ENCODE peak calls at places on chromosomes 3 and 15, in nine cellular contexts. One of them, this sample, is unnamed.

GRCh38 chr3:161252143-161252542 is 31.0 kb downstream of the NMD3 start:
- DNase-seq in ovary: no peak
- DNase-seq in HCT116: no peak
- DNase-seq in gastrocnemius medialis: no peak
- DNase-seq in SJSA1: no peak
- DNase-seq in CD8-positive, alpha-beta memory T cell: no peak
- DNase-seq in right lobe of liver: no peak
- DNase-seq in GM12878: no peak
- DNase-seq in cardiac fibroblast: no peak
- DNase-seq in this sample: no peak

GRCh38 chr3:179703816-179704215 is 51.0 kb downstream of the USP13 start:
- DNase-seq in ovary: no peak
- DNase-seq in HCT116: no peak
- DNase-seq in gastrocnemius medialis: no peak
- DNase-seq in SJSA1: no peak
- DNase-seq in CD8-positive, alpha-beta memory T cell: no peak
- DNase-seq in right lobe of liver: no peak
- DNase-seq in GM12878: no peak
- DNase-seq in cardiac fibroblast: no peak
- DNase-seq in this sample: no peak

GRCh38 chr3:195553268-195553667 is 10.1 kb upstream of the PPP1R2 start:
- DNase-seq in ovary: no peak
- DNase-seq in HCT116: no peak
- DNase-seq in gastrocnemius medialis: no peak
- DNase-seq in SJSA1: no peak
- DNase-seq in CD8-positive, alpha-beta memory T cell: no peak
- DNase-seq in right lobe of liver: no peak
- DNase-seq in GM12878: no peak
- DNase-seq in cardiac fibroblast: no peak
- DNase-seq in this sample: no peak

GRCh38 chr3:197151562-197151961 is 121.9 kb upstream of the MELTF start:
- DNase-seq in ovary: peak
- DNase-seq in HCT116: no peak
- DNase-seq in gastrocnemius medialis: peak
- DNase-seq in SJSA1: peak
- DNase-seq in CD8-positive, alpha-beta memory T cell: no peak
- DNase-seq in right lobe of liver: no peak
- DNase-seq in GM12878: no peak
- DNase-seq in cardiac fibroblast: peak
- DNase-seq in this sample: peak

GRCh38 chr3:8443829-8444791 is 57.5 kb upstream of the LMCD1 start:
- DNase-seq in ovary: peak
- DNase-seq in HCT116: peak
- DNase-seq in gastrocnemius medialis: peak
- DNase-seq in SJSA1: peak
- DNase-seq in CD8-positive, alpha-beta memory T cell: no peak
- DNase-seq in right lobe of liver: peak
- DNase-seq in GM12878: no peak
- DNase-seq in cardiac fibroblast: peak
- DNase-seq in this sample: peak

GRCh38 chr3:55402886-55403605 is 84.1 kb downstream of the WNT5A start:
- DNase-seq in ovary: no peak
- DNase-seq in HCT116: no peak
- DNase-seq in gastrocnemius medialis: no peak
- DNase-seq in SJSA1: no peak
- DNase-seq in CD8-positive, alpha-beta memory T cell: no peak
- DNase-seq in right lobe of liver: no peak
- DNase-seq in GM12878: no peak
- DNase-seq in cardiac fibroblast: peak
- DNase-seq in this sample: no peak

GRCh38 chr3:196111939-196112386 is 30.1 kb upstream of the TFRC start:
- DNase-seq in ovary: no peak
- DNase-seq in HCT116: no peak
- DNase-seq in gastrocnemius medialis: no peak
- DNase-seq in SJSA1: no peak
- DNase-seq in CD8-positive, alpha-beta memory T cell: no peak
- DNase-seq in right lobe of liver: no peak
- DNase-seq in GM12878: peak
- DNase-seq in cardiac fibroblast: no peak
- DNase-seq in this sample: peak

GRCh38 chr15:42066764-42067415 is 27.5 kb downstream of the PLA2G4D start:
- DNase-seq in ovary: no peak
- DNase-seq in HCT116: no peak
- DNase-seq in gastrocnemius medialis: no peak
- DNase-seq in SJSA1: no peak
- DNase-seq in CD8-positive, alpha-beta memory T cell: no peak
- DNase-seq in right lobe of liver: no peak
- DNase-seq in GM12878: no peak
- DNase-seq in cardiac fibroblast: no peak
- DNase-seq in this sample: no peak

GRCh38 chr15:57424628-57425405 is 48.5 kb downstream of the CGNL1 start:
- DNase-seq in ovary: no peak
- DNase-seq in HCT116: no peak
- DNase-seq in gastrocnemius medialis: peak
- DNase-seq in SJSA1: no peak
- DNase-seq in CD8-positive, alpha-beta memory T cell: no peak
- DNase-seq in right lobe of liver: no peak
- DNase-seq in GM12878: no peak
- DNase-seq in cardiac fibroblast: no peak
- DNase-seq in this sample: no peak

GRCh38 chr3:30554317-30554690 is 52.1 kb upstream of the TGFBR2 start:
- DNase-seq in ovary: no peak
- DNase-seq in HCT116: no peak
- DNase-seq in gastrocnemius medialis: no peak
- DNase-seq in SJSA1: no peak
- DNase-seq in CD8-positive, alpha-beta memory T cell: no peak
- DNase-seq in right lobe of liver: no peak
- DNase-seq in GM12878: no peak
- DNase-seq in cardiac fibroblast: no peak
- DNase-seq in this sample: no peak

GRCh38 chr3:120102674-120103073 is 8.4 kb upstream of the GSK3B start:
- DNase-seq in ovary: no peak
- DNase-seq in HCT116: no peak
- DNase-seq in gastrocnemius medialis: no peak
- DNase-seq in SJSA1: no peak
- DNase-seq in CD8-positive, alpha-beta memory T cell: no peak
- DNase-seq in right lobe of liver: no peak
- DNase-seq in GM12878: no peak
- DNase-seq in cardiac fibroblast: no peak
- DNase-seq in this sample: peak

GRCh38 chr15:62895905-62896316 is 146.6 kb upstream of the TPM1 start:
- DNase-seq in ovary: no peak
- DNase-seq in HCT116: no peak
- DNase-seq in gastrocnemius medialis: no peak
- DNase-seq in SJSA1: peak
- DNase-seq in CD8-positive, alpha-beta memory T cell: no peak
- DNase-seq in right lobe of liver: no peak
- DNase-seq in GM12878: no peak
- DNase-seq in cardiac fibroblast: peak
- DNase-seq in this sample: no peak

GRCh38 chr15:58805095-58805494 is 34.0 kb downstream of the MINDY2 start:
- DNase-seq in ovary: no peak
- DNase-seq in HCT116: no peak
- DNase-seq in gastrocnemius medialis: no peak
- DNase-seq in SJSA1: no peak
- DNase-seq in CD8-positive, alpha-beta memory T cell: no peak
- DNase-seq in right lobe of liver: no peak
- DNase-seq in GM12878: no peak
- DNase-seq in cardiac fibroblast: peak
- DNase-seq in this sample: no peak

GRCh38 chr3:86973440-86973839 is 17.5 kb downstream of the VGLL3 start:
- DNase-seq in ovary: no peak
- DNase-seq in HCT116: no peak
- DNase-seq in gastrocnemius medialis: peak
- DNase-seq in SJSA1: peak
- DNase-seq in CD8-positive, alpha-beta memory T cell: no peak
- DNase-seq in right lobe of liver: no peak
- DNase-seq in GM12878: no peak
- DNase-seq in cardiac fibroblast: peak
- DNase-seq in this sample: no peak

GRCh38 chr15:94600496-94600895 is 369.1 kb downstream of the MCTP2 start:
- DNase-seq in ovary: no peak
- DNase-seq in HCT116: no peak
- DNase-seq in gastrocnemius medialis: no peak
- DNase-seq in SJSA1: no peak
- DNase-seq in CD8-positive, alpha-beta memory T cell: no peak
- DNase-seq in right lobe of liver: no peak
- DNase-seq in GM12878: no peak
- DNase-seq in cardiac fibroblast: no peak
- DNase-seq in this sample: no peak

GRCh38 chr3:88882121-88882520 is 225.3 kb upstream of the EPHA3 start:
- DNase-seq in ovary: no peak
- DNase-seq in HCT116: no peak
- DNase-seq in gastrocnemius medialis: no peak
- DNase-seq in SJSA1: no peak
- DNase-seq in CD8-positive, alpha-beta memory T cell: no peak
- DNase-seq in right lobe of liver: no peak
- DNase-seq in GM12878: peak
- DNase-seq in cardiac fibroblast: no peak
- DNase-seq in this sample: no peak

GRCh38 chr3:78569820-78570219 is 1198.0 kb downstream of the ROBO1 start:
- DNase-seq in ovary: no peak
- DNase-seq in HCT116: no peak
- DNase-seq in gastrocnemius medialis: no peak
- DNase-seq in SJSA1: no peak
- DNase-seq in CD8-positive, alpha-beta memory T cell: no peak
- DNase-seq in right lobe of liver: no peak
- DNase-seq in GM12878: no peak
- DNase-seq in cardiac fibroblast: no peak
- DNase-seq in this sample: no peak

DNA sequence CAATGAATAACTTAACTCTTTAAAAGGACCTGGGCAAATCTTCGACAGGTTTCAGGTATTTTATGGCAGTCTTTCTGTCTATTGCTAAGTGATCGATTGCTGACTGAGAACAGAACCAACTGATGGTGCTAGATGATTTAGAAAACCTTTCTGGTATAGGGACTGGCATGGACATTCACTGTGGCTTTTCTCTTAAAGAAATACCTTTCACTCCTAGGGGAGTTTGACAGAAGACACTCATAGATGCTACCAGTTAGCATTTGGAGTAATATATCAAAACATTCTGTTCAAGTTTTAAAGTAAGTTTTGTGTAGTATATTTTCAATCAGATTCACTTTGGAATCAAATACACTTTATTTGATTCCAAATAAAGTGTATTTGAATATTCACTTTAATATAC is 692 bp downstream of the PPARG start:
- DNase-seq in ovary: no peak
- DNase-seq in HCT116: no peak
- DNase-seq in gastrocnemius medialis: no peak
- DNase-seq in SJSA1: no peak
- DNase-seq in CD8-positive, alpha-beta memory T cell: no peak
- DNase-seq in right lobe of liver: no peak
- DNase-seq in GM12878: no peak
- DNase-seq in cardiac fibroblast: no peak
- DNase-seq in this sample: no peak
- H3K4me3 ChIP-seq in ovary: peak
- H3K4me3 ChIP-seq in HCT116: peak
- H3K4me3 ChIP-seq in gastrocnemius medialis: peak
- H3K4me3 ChIP-seq in SJSA1: no peak
- H3K4me3 ChIP-seq in CD8-positive, alpha-beta memory T cell: no peak
- H3K4me3 ChIP-seq in right lobe of liver: no peak
- H3K4me3 ChIP-seq in GM12878: no peak
- H3K4me3 ChIP-seq in cardiac fibroblast: peak
- H3K4me3 ChIP-seq in this sample: no peak

GRCh38 chr3:101940521-101940992 is 91.2 kb downstream of the NFKBIZ start:
- DNase-seq in ovary: no peak
- DNase-seq in HCT116: no peak
- DNase-seq in gastrocnemius medialis: no peak
- DNase-seq in SJSA1: peak
- DNase-seq in CD8-positive, alpha-beta memory T cell: no peak
- DNase-seq in right lobe of liver: peak
- DNase-seq in GM12878: no peak
- DNase-seq in cardiac fibroblast: peak
- DNase-seq in this sample: no peak
- H3K4me3 ChIP-seq in ovary: no peak
- H3K4me3 ChIP-seq in HCT116: no peak
- H3K4me3 ChIP-seq in gastrocnemius medialis: no peak
- H3K4me3 ChIP-seq in SJSA1: peak
- H3K4me3 ChIP-seq in CD8-positive, alpha-beta memory T cell: no peak
- H3K4me3 ChIP-seq in right lobe of liver: no peak
- H3K4me3 ChIP-seq in GM12878: no peak
- H3K4me3 ChIP-seq in cardiac fibroblast: peak
- H3K4me3 ChIP-seq in this sample: no peak

DNA sequence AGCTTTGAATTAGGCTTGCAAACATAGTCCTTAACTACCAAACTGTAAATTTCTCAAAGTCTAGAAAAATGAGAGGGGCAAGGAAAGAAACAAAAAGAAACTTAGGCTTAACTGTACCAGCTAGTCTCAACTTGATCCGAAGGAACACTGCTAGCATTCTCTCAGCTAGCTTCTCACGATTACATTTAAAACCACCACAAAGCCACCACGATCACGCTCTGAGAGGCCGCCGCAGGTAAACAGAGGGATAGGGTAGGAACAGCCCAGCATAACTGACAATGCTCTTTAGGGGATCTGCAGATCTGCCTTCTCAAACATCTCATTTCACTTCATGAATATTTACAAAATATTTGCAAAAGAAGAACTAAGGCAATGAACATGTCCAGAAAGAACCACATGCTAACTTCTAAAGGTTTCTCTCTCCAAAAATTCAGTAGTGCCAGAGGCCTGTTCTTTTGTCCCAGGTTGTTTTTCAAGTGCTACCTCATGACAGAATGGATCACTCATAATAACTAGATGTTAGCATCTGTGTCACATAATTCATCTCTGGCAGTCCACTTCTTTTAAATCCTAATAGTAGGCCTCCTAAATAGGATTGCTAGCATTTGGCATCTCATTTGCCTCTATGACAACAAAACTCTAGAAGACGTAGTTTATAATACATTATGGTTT is 18.9 kb downstream of the VGLL4 start:
- DNase-seq in ovary: no peak
- DNase-seq in HCT116: no peak
- DNase-seq in gastrocnemius medialis: no peak
- DNase-seq in SJSA1: no peak
- DNase-seq in CD8-positive, alpha-beta memory T cell: no peak
- DNase-seq in right lobe of liver: no peak
- DNase-seq in GM12878: no peak
- DNase-seq in cardiac fibroblast: no peak
- DNase-seq in this sample: no peak
- H3K4me3 ChIP-seq in ovary: no peak
- H3K4me3 ChIP-seq in HCT116: no peak
- H3K4me3 ChIP-seq in gastrocnemius medialis: no peak
- H3K4me3 ChIP-seq in SJSA1: no peak
- H3K4me3 ChIP-seq in CD8-positive, alpha-beta memory T cell: peak
- H3K4me3 ChIP-seq in right lobe of liver: no peak
- H3K4me3 ChIP-seq in GM12878: no peak
- H3K4me3 ChIP-seq in cardiac fibroblast: no peak
- H3K4me3 ChIP-seq in this sample: no peak

DNA sequence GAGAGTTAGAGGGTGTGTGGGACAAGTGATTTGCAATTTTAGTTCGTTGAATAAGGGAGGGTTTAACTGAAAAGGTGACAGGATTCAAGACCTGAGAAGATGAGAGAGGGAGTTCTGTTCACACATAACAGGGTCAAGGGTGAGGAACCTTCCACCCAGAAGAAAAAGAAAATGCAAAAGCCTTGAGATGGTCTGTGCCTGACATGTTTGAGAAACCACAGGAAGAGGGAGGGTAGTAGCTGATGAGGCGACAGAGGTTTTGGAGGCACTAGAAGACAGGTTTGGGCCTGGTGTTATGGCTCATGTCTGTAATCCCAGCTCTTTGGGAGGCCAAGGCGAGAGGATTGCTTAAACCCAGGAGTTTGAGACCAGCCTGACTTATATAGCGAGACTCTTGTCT is 616 bp upstream of the SLC25A20 start:
- DNase-seq in ovary: no peak
- DNase-seq in HCT116: no peak
- DNase-seq in gastrocnemius medialis: no peak
- DNase-seq in SJSA1: no peak
- DNase-seq in CD8-positive, alpha-beta memory T cell: no peak
- DNase-seq in right lobe of liver: no peak
- DNase-seq in GM12878: no peak
- DNase-seq in cardiac fibroblast: no peak
- DNase-seq in this sample: peak
- H3K4me3 ChIP-seq in ovary: peak
- H3K4me3 ChIP-seq in HCT116: peak
- H3K4me3 ChIP-seq in gastrocnemius medialis: no peak
- H3K4me3 ChIP-seq in SJSA1: peak
- H3K4me3 ChIP-seq in CD8-positive, alpha-beta memory T cell: peak
- H3K4me3 ChIP-seq in right lobe of liver: no peak
- H3K4me3 ChIP-seq in GM12878: peak
- H3K4me3 ChIP-seq in cardiac fibroblast: no peak
- H3K4me3 ChIP-seq in this sample: peak